ENCODE peak calls at places on chromosome 1, in six cellular contexts. F, N, V, I, J and X are unnamed samples.

GRCh38 chr1:151013518-151013917 is 5.3 kb downstream of the PRUNE1 start:
- DNase-seq in N (no peak), F (no peak), V (no peak), I (no peak), J (no peak), X (peak; percentile 58)

GRCh38 chr1:28812669-28813468 is 899 bp downstream of the OPRD1 start:
- DNase-seq in N (peak; percentile 37), I (no peak), V (no peak), F (no peak), J (no peak), X (no peak)

GRCh38 chr1:8862528-8862927 is 16.0 kb downstream of the ENO1 start:
- DNase-seq in J (no peak), F (peak; percentile 40), V (peak; percentile 30), I (no peak), N (no peak), X (no peak)

GRCh38 chr1:169049258-169049936 is 57.1 kb upstream of the ATP1B1 start:
- DNase-seq in F (no peak), N (no peak), I (no peak), V (no peak), J (no peak), X (peak; percentile 6)

GRCh38 chr1:18144921-18145699 is 37.5 kb downstream of the IGSF21 start:
- DNase-seq in V (no peak), J (no peak), F (no peak), N (no peak), I (no peak), X (no peak)

GRCh38 chr1:234295039-234295438 is 78.2 kb upstream of the COA6 start:
- DNase-seq in N (no peak), I (no peak), V (no peak), J (no peak), F (no peak), X (no peak)

GRCh38 chr1:20578062-20578461 is 10.8 kb upstream of the CDA start:
- DNase-seq in N (no peak), I (peak; percentile 48), V (no peak), J (no peak), F (no peak), X (peak; percentile 36)

GRCh38 chr1:41006942-41007865 is 14.3 kb downstream of the SLFNL1 start:
- DNase-seq in V (no peak), J (no peak), N (no peak), F (no peak), I (no peak), X (peak; percentile 57)

GRCh38 chr1:160115545-160116276 is at the start of gene ATP1A2:
- DNase-seq in N (no peak), F (no peak), V (no peak), J (no peak), I (no peak), X (no peak)

GRCh38 chr1:233617025-233617424 is 3.1 kb downstream of the KCNK1 start:
- DNase-seq in J (no peak), I (no peak), N (no peak), F (no peak), V (no peak), X (no peak)

GRCh38 chr1:89780721-89781120 is 40.1 kb upstream of the LRRC8D start:
- DNase-seq in I (peak; percentile 65), V (no peak), F (peak; percentile 81), J (peak; percentile 80), N (peak; percentile 54), X (peak; percentile 70)

GRCh38 chr1:32106663-32107273 is 1.1 kb upstream of the KPNA6 start:
- DNase-seq in J (no peak), I (no peak), V (no peak), N (no peak), F (no peak), X (no peak)

GRCh38 chr1:117585086-117585485 is 20.8 kb upstream of the TENT5C start:
- DNase-seq in N (no peak), V (no peak), I (no peak), J (no peak), F (no peak), X (no peak)

GRCh38 chr1:94258873-94259331 is 21.5 kb upstream of the ARHGAP29 start:
- DNase-seq in I (peak; percentile 88), J (no peak), N (no peak), F (no peak), V (no peak), X (peak; percentile 86)

GRCh38 chr1:74053407-74053806 is 144.6 kb downstream of the LRRIQ3 start:
- DNase-seq in N (no peak), F (no peak), I (no peak), J (no peak), V (no peak), X (peak; percentile 32)

GRCh38 chr1:151416231-151416630 is 16.9 kb downstream of the PSMB4 start:
- DNase-seq in I (peak; percentile 71), V (no peak), N (no peak), F (no peak), J (no peak), X (peak; percentile 81)

GRCh38 chr1:115134231-115134630 is 44.9 kb upstream of the TSPAN2 start:
- DNase-seq in N (no peak), V (no peak), F (no peak), I (no peak), J (peak; percentile 8), X (no peak)

GRCh38 chr1:172778461-172779455 is 119.9 kb downstream of the FASLG start:
- DNase-seq in J (no peak), I (peak; percentile 25), N (no peak), F (peak; percentile 65), V (no peak), X (no peak)

GRCh38 chr1:228141082-228141870 is 1.2 kb downstream of the GUK1 start:
- DNase-seq in N (no peak), I (no peak), V (no peak), F (peak; percentile 58), J (peak; percentile 37), X (peak; percentile 33)